ENCODE peak calls at places on chromosomes 3 and 15, in ten cellular contexts. N is breast epithelium, D is ovary, H is heart left ventricle, A is IMR-90, X is uterus, K is HCT116, Y is sigmoid colon, L is suprapubic skin, O is Peyer's patch. V is an unnamed sample.

GRCh38 chr15:90451215-90451850 is 63.3 kb downstream of the IQGAP1 start:
- DNase-seq in D (no peak), L (no peak), O (no peak), K (no peak), N (no peak), Y (no peak), A (peak), X (no peak), H (no peak), V (peak)

GRCh38 chr3:45978348-45978747 is 17.3 kb downstream of the FYCO1 start:
- DNase-seq in H (no peak), L (no peak), N (peak), A (no peak), Y (no peak), D (no peak), X (peak), K (no peak), O (peak), V (no peak)

GRCh38 chr3:171640520-171641412 is 169.5 kb downstream of the PLD1 start:
- DNase-seq in K (no peak), A (peak), L (no peak), X (no peak), O (no peak), H (no peak), N (peak), Y (no peak), D (no peak), V (no peak)

GRCh38 chr15:73078722-73079121 is 26.5 kb downstream of the NEO1 start:
- DNase-seq in L (no peak), D (no peak), X (no peak), O (no peak), A (peak), K (no peak), N (no peak), Y (no peak), H (no peak), V (no peak)

GRCh38 chr3:10395196-10395595 is 74.3 kb upstream of the SEC13 start:
- DNase-seq in K (no peak), N (no peak), O (no peak), D (no peak), H (no peak), Y (no peak), A (no peak), X (no peak), L (no peak), V (no peak)

GRCh38 chr15:65937046-65937445 is 67.8 kb downstream of the RAB11A start:
- DNase-seq in N (no peak), K (no peak), L (no peak), D (no peak), Y (no peak), H (no peak), X (no peak), A (no peak), O (no peak), V (no peak)

GRCh38 chr3:192130534-192131132 is 596.7 kb downstream of the FGF12 start:
- DNase-seq in X (peak), K (peak), O (no peak), A (peak), N (peak), H (no peak), L (no peak), D (no peak), Y (no peak), V (peak)

GRCh38 chr3:159996959-159997358 is 8.3 kb downstream of the IL12A start:
- DNase-seq in X (no peak), A (no peak), H (no peak), O (no peak), D (no peak), L (no peak), N (no peak), K (no peak), Y (no peak), V (no peak)

GRCh38 chr3:10599444-10599843 is 94.1 kb upstream of the ATP2B2 start:
- DNase-seq in N (no peak), D (no peak), X (no peak), K (no peak), O (no peak), L (no peak), H (no peak), Y (no peak), A (no peak), V (no peak)

DNA sequence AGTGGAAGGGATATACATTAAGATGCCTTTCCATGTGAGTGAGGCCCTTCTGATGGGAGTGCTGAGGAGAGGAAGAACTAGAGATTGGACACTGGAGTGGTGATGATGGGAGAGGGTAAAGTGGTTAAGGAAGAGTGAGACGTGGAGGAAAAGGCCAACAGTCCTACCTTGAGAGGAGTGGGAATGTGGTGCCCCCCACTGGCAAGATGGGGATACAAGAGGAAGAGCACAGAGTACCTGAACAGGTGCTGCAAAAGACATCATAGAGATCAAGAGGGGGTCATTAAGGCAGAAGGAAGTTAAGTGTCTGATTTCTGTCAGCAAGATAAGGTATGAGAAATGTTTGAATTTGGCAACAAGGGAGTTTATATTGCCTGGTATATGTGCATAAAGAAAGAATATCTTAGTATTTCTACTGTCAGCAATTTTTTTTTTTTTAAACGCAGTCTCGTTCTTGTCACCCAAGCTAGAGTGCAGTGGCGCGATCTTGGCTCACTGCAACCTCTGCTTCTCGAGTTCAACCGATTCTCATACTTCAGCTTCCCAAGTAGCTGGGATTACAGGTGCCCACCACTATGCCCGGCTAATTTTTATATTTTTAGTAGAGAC is 34.0 kb downstream of the ARIH2 start:
- DNase-seq in D (no peak), K (peak), H (no peak), A (no peak), N (no peak), L (no peak), Y (no peak), O (peak), X (no peak), V (no peak)
- TF ChIP-seq POLR2A in D (no peak), K (no peak), H (no peak), A (no peak), N (no peak), L (no peak), Y (no peak), O (no peak), X (no peak), V (no peak)

GRCh38 chr3:37453393-37454391 is 279.3 kb upstream of the LRRFIP2 start:
- DNase-seq in D (peak), K (no peak), O (peak), A (no peak), Y (peak), L (peak), H (peak), X (peak), N (peak), V (peak)
- H3K27ac ChIP-seq in D (no peak), K (no peak), O (peak), A (no peak), Y (peak), L (peak), H (peak), X (peak), N (peak), V (peak)

GRCh38 chr3:194769020-194769643 is 83.4 kb downstream of the FAM43A start:
- DNase-seq in K (peak), L (peak), A (peak), O (peak), Y (peak), H (peak), D (peak), N (peak), X (peak), V (peak)
- TF ChIP-seq POLR2A in K (peak), L (no peak), A (no peak), O (no peak), Y (no peak), H (no peak), D (no peak), N (no peak), X (no peak), V (no peak)

GRCh38 chr3:170636609-170637008 is 50.7 kb upstream of the SLC7A14 start:
- DNase-seq in Y (no peak), H (no peak), K (no peak), X (no peak), A (no peak), O (no peak), D (no peak), L (no peak), N (no peak), V (no peak)
- H3K27ac ChIP-seq in Y (no peak), H (no peak), K (no peak), X (no peak), A (no peak), O (no peak), D (no peak), L (no peak), N (no peak), V (no peak)

GRCh38 chr3:157148123-157148889 is 11.6 kb downstream of the CCNL1 start:
- DNase-seq in K (no peak), D (no peak), O (no peak), Y (no peak), N (no peak), A (no peak), L (no peak), X (no peak), H (no peak), V (no peak)
- TF ChIP-seq POLR2A in K (no peak), D (no peak), O (no peak), Y (no peak), N (no peak), A (no peak), L (no peak), X (no peak), H (no peak), V (no peak)

GRCh38 chr3:51441282-51442030 is 50.4 kb downstream of the RBM15B start:
- DNase-seq in Y (no peak), N (no peak), L (no peak), D (no peak), X (no peak), H (no peak), A (no peak), K (no peak), O (no peak), V (no peak)
- H3K27ac ChIP-seq in Y (no peak), N (no peak), L (no peak), D (no peak), X (no peak), H (no peak), A (no peak), K (no peak), O (no peak), V (no peak)

GRCh38 chr15:26280281-26280680 is 417.2 kb upstream of the ATP10A start:
- DNase-seq in D (no peak), L (no peak), H (no peak), A (no peak), N (no peak), Y (no peak), O (no peak), K (no peak), X (no peak), V (no peak)
- TF ChIP-seq POLR2A in D (no peak), L (no peak), H (no peak), A (no peak), N (no peak), Y (no peak), O (no peak), K (no peak), X (no peak), V (no peak)

GRCh38 chr3:133568294-133569014 is 5.0 kb upstream of the CDV3 start:
- DNase-seq in O (no peak), H (no peak), Y (no peak), D (no peak), N (no peak), X (no peak), A (peak), K (peak), L (no peak), V (no peak)
- H3K27ac ChIP-seq in O (no peak), H (no peak), Y (no peak), D (no peak), N (no peak), X (no peak), A (peak), K (peak), L (no peak), V (no peak)

GRCh38 chr15:70474682-70475438 is 288.5 kb downstream of the UACA start:
- DNase-seq in A (peak), Y (peak), N (peak), L (no peak), H (peak), K (peak), D (no peak), O (peak), X (peak), V (peak)
- TF ChIP-seq POLR2A in A (peak), Y (no peak), N (no peak), L (no peak), H (no peak), K (no peak), D (no peak), O (no peak), X (no peak), V (no peak)